ENCODE peak calls at places on chromosome 14, in eight cellular contexts. Z is CD4-positive, alpha-beta T cell; L is iPS-NIHi11; O is stimulated activated CD4-positive, alpha-beta T cell treated with anti-CD3 and anti-CD28 coated beads, Interleukin-15, amount 100 ng/mL, for 48 hours; W is left ventricle myocardium inferior; G is activated CD4-positive, alpha-beta T cell treated with anti-CD3 and anti-CD28 coated beads, Interleukin-2, amount 50 U/mL, for 48 hours; S is RCC 7860; Q is left colon. A is an unnamed sample.

GRCh38 chr14:88614218-88614907 is 51.5 kb downstream of the ZC3H14 start:
- DNase-seq in L (no peak), W (no peak), Z (no peak), Q (no peak), S (peak), O (no peak), G (no peak), A (no peak)

GRCh38 chr14:51719970-51720369 is 68.3 kb downstream of the FRMD6 start:
- DNase-seq in L (no peak), Z (no peak), O (no peak), G (no peak), Q (no peak), S (no peak), W (no peak), A (no peak)

GRCh38 chr14:49769171-49769570 is 1.2 kb downstream of the KLHDC2 start:
- DNase-seq in S (peak), O (no peak), Q (peak), Z (no peak), G (no peak), L (no peak), W (no peak), A (no peak)

GRCh38 chr14:32913725-32914124 is 25.0 kb upstream of the NPAS3 start:
- DNase-seq in W (no peak), G (no peak), O (no peak), S (no peak), Z (no peak), Q (no peak), L (peak), A (no peak)

GRCh38 chr14:100890451-100890850 is 13.1 kb downstream of the RTL1 start:
- DNase-seq in O (no peak), Z (no peak), W (peak), S (no peak), Q (peak), G (no peak), L (no peak), A (no peak)

GRCh38 chr14:73443758-73444157 is 14.6 kb downstream of the NUMB start:
- DNase-seq in Q (no peak), G (no peak), L (no peak), Z (no peak), S (no peak), W (no peak), O (no peak), A (no peak)

GRCh38 chr14:100714205-100714781 is 12.4 kb upstream of the DLK1 start:
- DNase-seq in Q (no peak), S (no peak), L (no peak), W (no peak), O (no peak), Z (no peak), G (no peak), A (no peak)

GRCh38 chr14:76421662-76422061 is 45.7 kb downstream of the ESRRB start:
- DNase-seq in L (no peak), W (no peak), S (no peak), Z (no peak), O (no peak), Q (no peak), G (no peak), A (no peak)

GRCh38 chr14:69989622-69990021 is 110.4 kb downstream of the SMOC1 start:
- DNase-seq in G (no peak), W (no peak), L (no peak), O (no peak), S (no peak), Q (no peak), Z (no peak), A (no peak)

GRCh38 chr14:68441532-68441931 is 351.3 kb downstream of the ZFP36L1 start:
- DNase-seq in Z (no peak), W (no peak), L (no peak), G (no peak), S (no peak), Q (no peak), O (no peak), A (no peak)

GRCh38 chr14:58656671-58657411 is 19.1 kb downstream of the DACT1 start:
- DNase-seq in S (no peak), G (no peak), L (no peak), Z (no peak), O (no peak), Q (no peak), W (no peak), A (no peak)

GRCh38 chr14:24078146-24078545 is 6.8 kb downstream of the CPNE6 start:
- DNase-seq in W (no peak), Z (no peak), S (no peak), L (no peak), O (no peak), Q (no peak), G (no peak), A (no peak)

GRCh38 chr14:32627545-32628298 is 298.6 kb downstream of the AKAP6 start:
- DNase-seq in W (no peak), O (no peak), Q (no peak), G (no peak), Z (no peak), S (no peak), L (no peak), A (no peak)

GRCh38 chr14:69695664-69696527 is 71.0 kb upstream of the SRSF5 start:
- DNase-seq in S (no peak), Z (no peak), W (no peak), G (no peak), O (no peak), Q (peak), L (no peak), A (no peak)

GRCh38 chr14:52937306-52937705 is 13.5 kb downstream of the FERMT2 start:
- DNase-seq in Q (no peak), W (no peak), S (no peak), Z (no peak), O (no peak), L (no peak), G (no peak), A (no peak)

GRCh38 chr14:92789457-92790089 is 4.5 kb upstream of the GOLGA5 start:
- DNase-seq in O (no peak), G (no peak), W (no peak), L (no peak), Q (no peak), Z (no peak), S (no peak), A (no peak)

GRCh38 chr14:66137076-66137475 is 349.1 kb upstream of the CCDC196 start:
- DNase-seq in L (no peak), W (no peak), O (no peak), Z (no peak), G (no peak), S (no peak), Q (no peak), A (no peak)

GRCh38 chr14:99006271-99006670 is 265.7 kb downstream of the BCL11B start:
- DNase-seq in W (no peak), L (no peak), S (no peak), Q (no peak), G (no peak), O (no peak), Z (no peak), A (no peak)

GRCh38 chr14:91931478-91932088 is 15.9 kb downstream of the FBLN5 start:
- DNase-seq in Z (no peak), S (no peak), Q (no peak), L (no peak), G (no peak), W (no peak), O (no peak), A (no peak)

GRCh38 chr14:31930493-31931225 is 146.4 kb upstream of the ARHGAP5 start:
- DNase-seq in Z (no peak), L (no peak), Q (no peak), W (no peak), O (no peak), G (no peak), S (peak), A (no peak)

GRCh38 chr14:22871962-22872832 is 657 bp downstream of the LRP10 start:
- DNase-seq in O (peak), S (peak), W (peak), G (peak), L (peak), Q (peak), Z (peak), A (peak)

GRCh38 chr14:59691266-59691665 is 114.7 kb upstream of the CCDC175 start:
- DNase-seq in G (no peak), S (no peak), Z (no peak), W (no peak), O (no peak), L (no peak), Q (no peak), A (no peak)

GRCh38 chr14:90429764-90430163 is 32.9 kb downstream of the CALM1 start:
- DNase-seq in Q (no peak), Z (no peak), G (no peak), W (no peak), S (no peak), L (no peak), O (no peak), A (no peak)

GRCh38 chr14:91848602-91849001 is 18.7 kb downstream of the TC2N start:
- DNase-seq in S (no peak), O (no peak), Q (no peak), W (no peak), G (no peak), Z (no peak), L (no peak), A (no peak)

GRCh38 chr14:73660511-73660910 is 15.7 kb downstream of the DNAL1 start:
- DNase-seq in O (no peak), L (no peak), S (no peak), G (no peak), W (no peak), Z (no peak), Q (no peak), A (no peak)

GRCh38 chr14:87233806-87234384 is 759.1 kb downstream of the GALC start:
- DNase-seq in Z (no peak), O (no peak), Q (no peak), S (no peak), W (no peak), L (no peak), G (no peak), A (no peak)

GRCh38 chr14:101790232-101790631 is 28.7 kb downstream of the PPP2R5C start:
- DNase-seq in Q (no peak), L (no peak), O (no peak), Z (no peak), S (no peak), G (no peak), W (no peak), A (no peak)

GRCh38 chr14:106694638-106695393 is 1168.4 kb downstream of the TMEM121 start:
- DNase-seq in O (peak), G (peak), L (no peak), Q (peak), S (no peak), Z (peak), W (peak), A (peak)

GRCh38 chr14:89266754-89267153 is 150.3 kb downstream of the FOXN3 start:
- DNase-seq in Z (no peak), W (no peak), S (no peak), Q (no peak), O (no peak), G (no peak), L (no peak), A (no peak)

GRCh38 chr14:77490347-77490986 is 8.1 kb downstream of the ISM2 start:
- DNase-seq in L (no peak), O (no peak), Q (no peak), W (no peak), S (no peak), Z (no peak), G (no peak), A (no peak)